ENCODE peak calls at places on chromosomes 1 and 21, in four cellular contexts. N is mucosa of gallbladder; U is activated naive CD4-positive, alpha-beta T cell treated with anti-CD3 and anti-CD28 coated beads, Interleukin-2, amount 10 ng/mL, durations not matched to agents 7 days and 5 days; Q is fibroblast of villous mesenchyme. S is an unnamed sample.

GRCh38 chr1:232440325-232441059 is 189.4 kb downstream of the SIPA1L2 start:
- DNase-seq in U (no peak), Q (no peak), N (no peak), S (peak; percentile 34)

GRCh38 chr1:34763142-34763781 is 3.7 kb downstream of the GJB4 start:
- DNase-seq in U (no peak), Q (no peak), N (peak; percentile 51), S (no peak)

GRCh38 chr21:34129039-34129891 is 55.9 kb downstream of the MRPS6 start:
- DNase-seq in Q (peak; percentile 94), N (no peak), U (peak; percentile 76), S (peak; percentile 86)

GRCh38 chr21:44425307-44425894 is 29.9 kb upstream of the LRRC3 start:
- DNase-seq in Q (no peak), N (no peak), U (peak; percentile 18), S (no peak)

GRCh38 chr1:210496063-210496462 is 167.4 kb downstream of the HHAT start:
- DNase-seq in Q (peak; percentile 5), N (no peak), U (no peak), S (peak; percentile 23)

GRCh38 chr1:112957133-112957812 is 1.3 kb upstream of the SLC16A1 start:
- DNase-seq in Q (peak; percentile 91), U (peak; percentile 71), N (no peak), S (peak; percentile 96)

GRCh38 chr1:16017461-16018303 is at the start of gene HSPB7:
- DNase-seq in U (no peak), N (peak; percentile 80), Q (peak; percentile 84), S (peak; percentile 80)

GRCh38 chr1:39413902-39414528 is 77.4 kb upstream of the BMP8A start:
- DNase-seq in Q (no peak), N (no peak), U (no peak), S (no peak)

GRCh38 chr1:30750751-30751291 is 6.8 kb downstream of the LAPTM5 start:
- DNase-seq in N (no peak), Q (no peak), U (peak; percentile 45), S (no peak)

GRCh38 chr1:174131032-174131638 is 28.2 kb upstream of the RABGAP1L start:
- DNase-seq in Q (no peak), N (no peak), U (no peak), S (no peak)

GRCh38 chr1:45622891-45623394 is 911 bp downstream of the CCDC17 start:
- DNase-seq in Q (no peak), N (no peak), U (no peak), S (no peak)

GRCh38 chr1:145720556-145720877 is 1.2 kb downstream of the CD160 start:
- DNase-seq in N (no peak), Q (peak; percentile 39), U (no peak), S (peak; percentile 57)

GRCh38 chr1:3468236-3469103 is 14.0 kb downstream of the ARHGEF16 start:
- DNase-seq in U (no peak), Q (no peak), N (no peak), S (no peak)

GRCh38 chr1:110089561-110090275 is 19.2 kb upstream of the ALX3 start:
- DNase-seq in N (no peak), U (no peak), Q (no peak), S (no peak)

GRCh38 chr1:7902478-7903084 is 38.1 kb downstream of the TNFRSF9 start:
- DNase-seq in U (peak; percentile 65), Q (peak; percentile 69), N (peak; percentile 78), S (peak; percentile 78)

GRCh38 chr1:29311352-29312030 is 75.2 kb downstream of the PTPRU start:
- DNase-seq in U (no peak), N (no peak), Q (no peak), S (no peak)

GRCh38 chr21:45388011-45388521 is 16.9 kb upstream of the COL18A1 start:
- DNase-seq in Q (no peak), N (no peak), U (no peak), S (no peak)

GRCh38 chr21:42199488-42200463 is 19.2 kb upstream of the ABCG1 start:
- DNase-seq in N (no peak), Q (peak; percentile 81), U (peak; percentile 36), S (peak; percentile 94)

GRCh38 chr1:34013958-34014737 is 150.3 kb downstream of the HMGB4 start:
- DNase-seq in Q (peak; percentile 1), N (no peak), U (peak; percentile 27), S (no peak)

GRCh38 chr1:211548321-211549091 is 30.5 kb downstream of the SLC30A1 start:
- DNase-seq in U (no peak), Q (no peak), N (peak; percentile 23), S (peak; percentile 18)

GRCh38 chr1:53738205-53739108 is 507 bp downstream of the GLIS1 start:
- DNase-seq in U (no peak), Q (no peak), N (no peak), S (peak; percentile 11)

GRCh38 chr1:9628541-9629444 is 22.7 kb upstream of the PIK3CD start:
- DNase-seq in Q (no peak), U (peak; percentile 86), N (no peak), S (no peak)

S was measured in amniotic epithelial cell.